ENCODE peak calls at places on chromosomes 11 and 22, in ten cellular contexts. X is adipocyte, E is HCT116, B is fibroblast of lung, W is GM23248, Q is endodermal cell, Z is MM.1S, Y is K562, U is neural progenitor cell, D is astrocyte. F is an unnamed sample. For H3K36me3 and H3K4me1, the result is how much of the 10 kb centered on the place peaks cover.

GRCh38 chr11:83195176-83195531 is 1.6 kb downstream of the ANKRD42 start:
- DNase-seq in Z (no peak), U (no peak), X (no peak), E (no peak), B (no peak), Q (no peak), D (no peak), Y (peak), W (peak), F (no peak)

GRCh38 chr22:38114484-38115398 is 4.3 kb upstream of the BAIAP2L2 start:
- DNase-seq in W (peak), Q (peak), Y (peak), B (peak), U (peak), E (peak), D (peak), X (peak), Z (peak), F (peak)

GRCh38 chr22:33274214-33274828 is 216.1 kb upstream of the SYN3 start:
- DNase-seq in W (peak), Q (peak), Z (no peak), X (peak), E (no peak), U (peak), D (no peak), B (no peak), Y (peak), F (no peak)

GRCh38 chr11:68012843-68013610 is 2.9 kb downstream of the ALDH3B1 start:
- DNase-seq in B (peak), W (peak), U (no peak), X (peak), Z (peak), D (peak), Q (no peak), Y (no peak), E (peak), F (peak)

GRCh38 chr11:6574816-6575715 is 28.4 kb downstream of the RRP8 start:
- DNase-seq in B (no peak), U (no peak), Q (no peak), Z (no peak), Y (no peak), W (no peak), D (no peak), X (no peak), E (no peak), F (no peak)

GRCh38 chr11:105870521-105871113 is 151.4 kb downstream of the MSANTD4 start:
- DNase-seq in D (no peak), X (no peak), Z (no peak), U (no peak), Y (no peak), E (no peak), Q (no peak), B (no peak), W (no peak), F (no peak)

GRCh38 chr11:116787786-116788486 is at the start of gene ZPR1:
- DNase-seq in B (peak), Y (peak), E (peak), X (peak), Z (peak), U (peak), D (peak), Q (peak), W (peak), F (peak)

GRCh38 chr11:83097671-83098070 is 26.0 kb upstream of the RAB30 start:
- DNase-seq in E (no peak), X (peak), B (peak), Z (no peak), U (no peak), Y (no peak), Q (no peak), D (no peak), W (peak), F (no peak)

GRCh38 chr22:35552186-35552842 is 11.7 kb downstream of the RASD2 start:
- DNase-seq in E (peak), Y (peak), Z (peak), Q (peak), X (peak), U (peak), D (no peak), B (no peak), W (peak), F (no peak)

GRCh38 chr22:49672013-49672516 is 155.6 kb downstream of the BRD1 start:
- DNase-seq in E (no peak), Z (no peak), W (no peak), Y (no peak), D (no peak), U (no peak), X (no peak), Q (no peak), B (no peak), F (no peak)

DNA sequence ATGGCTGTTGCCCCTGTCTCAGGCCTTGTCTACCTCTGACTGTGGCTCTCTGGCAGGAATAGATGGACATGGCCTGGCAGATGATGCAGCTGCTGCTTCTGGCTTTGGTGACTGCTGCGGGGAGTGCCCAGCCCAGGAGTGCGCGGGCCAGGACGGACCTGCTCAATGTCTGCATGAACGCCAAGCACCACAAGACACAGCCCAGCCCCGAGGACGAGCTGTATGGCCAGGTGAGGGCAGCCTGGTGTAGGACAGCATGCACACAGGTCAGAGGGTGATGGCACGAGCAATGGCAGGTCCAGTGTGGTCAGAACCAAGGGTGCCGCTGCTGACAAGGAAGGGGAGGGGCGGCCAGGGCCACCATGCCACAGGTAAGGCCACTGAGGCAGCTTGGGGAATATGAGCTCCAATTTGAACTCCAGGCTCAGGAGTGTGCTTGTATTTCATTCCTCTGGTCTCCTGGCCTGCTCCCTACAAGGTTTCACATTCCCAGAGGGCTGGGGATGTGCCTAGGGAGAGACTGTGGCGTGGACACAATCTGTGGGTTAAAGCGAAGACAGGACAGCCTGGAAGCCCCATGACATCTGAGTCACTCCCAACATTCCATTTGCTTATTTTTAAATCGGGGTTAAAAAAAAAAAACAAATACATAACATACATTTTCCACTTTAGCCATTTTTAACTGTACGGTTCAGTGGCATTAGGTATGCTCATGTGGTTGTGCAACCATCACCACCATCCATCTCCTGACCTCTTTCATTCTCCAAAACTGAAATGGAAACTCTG is 559 bp downstream of the FOLR3 start:
- DNase-seq in Y (no peak), Z (no peak), B (no peak), U (no peak), E (no peak), X (no peak), D (peak), Q (no peak), W (no peak), F (no peak)
- H3K9ac ChIP-seq in Y (no peak), Z (no peak), B (no peak), U (no peak), E (no peak), X (no peak), D (no peak), Q (no peak), W (no peak), F (no peak)

GRCh38 chr22:29270475-29271271 is 2.6 kb downstream of the EWSR1 start:
- DNase-seq in X (peak), Q (no peak), U (peak), B (peak), Z (no peak), W (peak), E (no peak), D (peak), Y (no peak), F (no peak)

GRCh38 chr22:29269731-29270474 is 1.8 kb downstream of the EWSR1 start:
- DNase-seq in E (no peak), W (peak), U (peak), X (peak), Q (no peak), B (no peak), Y (no peak), D (no peak), Z (peak), F (no peak)

GRCh38 chr22:29275167-29275566 is 7.1 kb downstream of the EWSR1 start:
- DNase-seq in D (no peak), W (no peak), X (no peak), Y (no peak), E (no peak), U (no peak), B (no peak), Q (no peak), Z (no peak), F (no peak)

GRCh38 chr22:29275819-29276565 is 7.9 kb downstream of the EWSR1 start:
- DNase-seq in W (no peak), E (no peak), Q (no peak), B (no peak), Z (no peak), X (no peak), U (no peak), D (no peak), Y (no peak), F (no peak)

DNA sequence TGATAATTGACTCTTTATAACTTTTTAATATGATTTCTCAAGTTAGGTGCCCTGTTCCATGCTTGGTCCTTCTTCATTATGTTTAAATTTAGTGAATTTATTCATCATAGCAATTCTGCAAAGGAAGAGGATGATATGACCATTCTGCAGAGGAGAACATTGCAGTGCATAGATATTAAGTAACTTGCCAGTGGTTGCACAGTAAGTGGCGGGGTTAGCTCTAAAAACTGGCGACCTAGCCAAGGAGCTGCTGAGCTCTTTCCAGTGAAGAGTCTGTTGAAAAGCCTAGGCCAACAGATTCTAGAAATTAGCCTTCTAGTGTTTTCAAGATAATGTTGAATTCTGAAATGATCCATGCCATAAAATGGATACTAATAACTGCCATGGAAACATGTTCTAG is 4.6 kb downstream of the EWSR1 start:
- DNase-seq in Y (no peak), Z (no peak), X (no peak), E (no peak), B (no peak), D (no peak), U (no peak), Q (no peak), W (no peak), F (no peak)
- H3K36me3 ChIP-seq in Y (half or more), Z (under half), X (half or more), E (half or more), B (under half), D (half or more), U (under half), Q (half or more), W (half or more), F (under half)

GRCh38 chr11:118894192-118894591 is 10.5 kb downstream of the CXCR5 start:
- DNase-seq in X (no peak), W (no peak), U (no peak), E (no peak), B (no peak), Y (no peak), D (no peak), Q (no peak), Z (no peak), F (peak)
- H3K4me1 ChIP-seq in X (under half), W (under half), U (under half), E (under half), B (under half), Y (under half), D (under half), Q (under half), Z (under half), F (under half)

GRCh38 chr11:63911440-63911839 is 5.5 kb downstream of the RCOR2 start:
- DNase-seq in X (no peak), W (no peak), B (no peak), D (no peak), Q (peak), E (no peak), Z (no peak), Y (no peak), U (peak), F (peak)
- H3K9ac ChIP-seq in X (no peak), W (no peak), B (no peak), D (no peak), Q (no peak), E (no peak), Z (no peak), Y (no peak), U (no peak), F (no peak)

DNA sequence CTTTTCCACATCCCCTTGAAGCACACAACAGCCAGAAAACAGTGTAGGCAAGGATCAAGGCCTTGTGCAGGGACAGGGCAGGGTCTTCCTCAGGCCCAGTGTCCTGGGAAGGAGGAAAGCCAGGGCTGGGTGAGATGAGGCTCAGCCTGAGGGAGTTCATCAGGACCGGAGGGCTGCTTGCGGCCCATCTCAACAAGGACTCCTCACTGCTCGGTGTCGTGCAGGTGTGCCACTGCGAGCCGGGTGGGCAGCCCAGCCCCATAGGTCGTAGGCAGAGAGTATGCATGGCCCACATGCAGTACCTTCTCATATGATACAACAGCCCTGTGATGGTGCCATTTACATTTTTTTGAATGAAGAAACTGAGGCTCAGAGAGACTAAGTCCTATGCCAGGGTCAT is 12.9 kb downstream of the SHISA8 start:
- DNase-seq in Q (no peak), U (no peak), Z (no peak), W (no peak), E (no peak), X (no peak), Y (no peak), D (no peak), B (no peak), F (no peak)
- H3K36me3 ChIP-seq in Q (half or more), U (under half), Z (under half), W (under half), E (under half), X (half or more), Y (half or more), D (under half), B (under half), F (under half)

GRCh38 chr11:65558785-65559509 is 788 bp upstream of the LTBP3 start:
- DNase-seq in U (no peak), Q (peak), E (no peak), W (peak), X (peak), B (peak), D (peak), Z (no peak), Y (no peak), F (peak)

GRCh38 chr11:65559535-65559934 is 1.4 kb upstream of the LTBP3 start:
- DNase-seq in Q (no peak), Z (no peak), E (no peak), W (peak), B (no peak), U (no peak), D (no peak), X (no peak), Y (no peak), F (no peak)

GRCh38 chr11:65557280-65558001 is 718 bp downstream of the LTBP3 start:
- DNase-seq in Y (no peak), Q (peak), D (no peak), X (no peak), B (peak), Z (no peak), W (peak), U (peak), E (no peak), F (no peak)

GRCh38 chr11:65556470-65557279 is 1.5 kb downstream of the LTBP3 start:
- DNase-seq in Z (no peak), B (no peak), X (no peak), Y (no peak), U (no peak), Q (no peak), W (peak), D (no peak), E (no peak), F (no peak)

GRCh38 chr11:65558002-65558784 is at the start of gene LTBP3:
- DNase-seq in E (no peak), D (peak), B (peak), W (peak), U (peak), X (peak), Y (peak), Z (peak), Q (peak), F (peak)
- H3K4me1 ChIP-seq in E (half or more), D (half or more), B (under half), W (under half), U (under half), X (under half), Y (half or more), Z (under half), Q (under half), F (under half)

DNA sequence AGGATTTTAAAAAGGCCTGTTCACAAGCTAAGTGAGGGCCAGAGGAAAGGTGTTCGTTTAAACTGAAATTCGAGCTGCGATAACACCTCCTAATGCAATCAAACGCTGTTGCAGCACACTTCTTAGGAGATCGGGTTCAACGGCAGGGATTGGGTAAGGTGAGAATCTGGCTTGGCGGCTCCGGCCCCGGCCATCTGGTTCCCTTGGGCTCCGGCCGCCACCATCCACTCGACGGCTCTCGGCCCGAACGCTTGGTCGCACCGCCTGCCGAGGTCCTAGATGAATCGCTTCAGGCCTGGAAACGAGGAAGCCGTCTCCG is 449 bp downstream of the C11orf71 start:
- DNase-seq in E (no peak), X (peak), Z (peak), B (no peak), W (peak), U (peak), Y (peak), D (no peak), Q (peak), F (no peak)
- H3K9ac ChIP-seq in E (peak), X (peak), Z (peak), B (peak), W (peak), U (peak), Y (peak), D (peak), Q (peak), F (peak)

F was measured in kidney.